ENCODE peak calls at places on chromosomes 7 and 10, in five cellular contexts. One of them, this sample, is unnamed.

GRCh38 chr10:75234683-75235374 is 928 bp downstream of the COMTD1 start:
- DNase-seq in transverse colon: peak; percentile 69
- DNase-seq in PC-9: peak; percentile 19
- DNase-seq in NT2/D1: no peak
- DNase-seq in cardiac muscle cell: peak; percentile 65
- DNase-seq in this sample: no peak

GRCh38 chr7:42292991-42293521 is 56.0 kb upstream of the GLI3 start:
- DNase-seq in PC-9: no peak
- DNase-seq in cardiac muscle cell: no peak
- DNase-seq in transverse colon: no peak
- DNase-seq in NT2/D1: no peak
- DNase-seq in this sample: no peak

GRCh38 chr10:74824184-74825032 is 2.0 kb upstream of the KAT6B start:
- DNase-seq in NT2/D1: no peak
- DNase-seq in PC-9: no peak
- DNase-seq in transverse colon: peak; percentile 28
- DNase-seq in cardiac muscle cell: peak; percentile 25
- DNase-seq in this sample: no peak

GRCh38 chr7:46566375-46566774 is 645.3 kb upstream of the IGFBP3 start:
- DNase-seq in PC-9: no peak
- DNase-seq in cardiac muscle cell: no peak
- DNase-seq in transverse colon: no peak
- DNase-seq in NT2/D1: no peak
- DNase-seq in this sample: no peak

GRCh38 chr10:118943253-118943652 is 86.3 kb upstream of the NANOS1 start:
- DNase-seq in NT2/D1: no peak
- DNase-seq in transverse colon: no peak
- DNase-seq in PC-9: no peak
- DNase-seq in cardiac muscle cell: no peak
- DNase-seq in this sample: no peak

GRCh38 chr10:75466016-75466415 is 34.6 kb downstream of the LRMDA start:
- DNase-seq in NT2/D1: no peak
- DNase-seq in cardiac muscle cell: peak; percentile 2
- DNase-seq in transverse colon: no peak
- DNase-seq in PC-9: no peak
- DNase-seq in this sample: no peak

GRCh38 chr10:105473170-105473569 is 832.1 kb downstream of the SORCS3 start:
- DNase-seq in PC-9: no peak
- DNase-seq in transverse colon: no peak
- DNase-seq in NT2/D1: no peak
- DNase-seq in cardiac muscle cell: peak; percentile 10
- DNase-seq in this sample: no peak

GRCh38 chr7:138257459-138258193 is 181.4 kb downstream of the AKR1D1 start:
- DNase-seq in cardiac muscle cell: peak; percentile 95
- DNase-seq in PC-9: no peak
- DNase-seq in transverse colon: no peak
- DNase-seq in NT2/D1: no peak
- DNase-seq in this sample: peak; percentile 79

GRCh38 chr10:52443419-52444388 is 129.6 kb downstream of the DKK1 start:
- DNase-seq in PC-9: no peak
- DNase-seq in cardiac muscle cell: no peak
- DNase-seq in transverse colon: no peak
- DNase-seq in NT2/D1: no peak
- DNase-seq in this sample: no peak

GRCh38 chr10:86205761-86206145 is 160.8 kb downstream of the GRID1 start:
- DNase-seq in PC-9: no peak
- DNase-seq in NT2/D1: no peak
- DNase-seq in cardiac muscle cell: no peak
- DNase-seq in transverse colon: no peak
- DNase-seq in this sample: no peak

GRCh38 chr10:69976795-69977546 is 75.7 kb upstream of the MACROH2A2 start:
- DNase-seq in cardiac muscle cell: no peak
- DNase-seq in PC-9: no peak
- DNase-seq in transverse colon: no peak
- DNase-seq in NT2/D1: no peak
- DNase-seq in this sample: no peak

GRCh38 chr7:31102151-31102972 is 50.3 kb downstream of the ADCYAP1R1 start:
- DNase-seq in NT2/D1: no peak
- DNase-seq in cardiac muscle cell: no peak
- DNase-seq in PC-9: no peak
- DNase-seq in transverse colon: no peak
- DNase-seq in this sample: peak; percentile 8

GRCh38 chr10:129110780-129111179 is 356.3 kb upstream of the MGMT start:
- DNase-seq in transverse colon: no peak
- DNase-seq in cardiac muscle cell: no peak
- DNase-seq in NT2/D1: no peak
- DNase-seq in PC-9: no peak
- DNase-seq in this sample: no peak

GRCh38 chr10:76202777-76203176 is 771.4 kb downstream of the LRMDA start:
- DNase-seq in NT2/D1: no peak
- DNase-seq in transverse colon: no peak
- DNase-seq in PC-9: no peak
- DNase-seq in cardiac muscle cell: no peak
- DNase-seq in this sample: no peak

GRCh38 chr7:127682140-127682539 is 30.1 kb downstream of the SND1 start:
- DNase-seq in transverse colon: no peak
- DNase-seq in cardiac muscle cell: no peak
- DNase-seq in NT2/D1: no peak
- DNase-seq in PC-9: no peak
- DNase-seq in this sample: no peak

GRCh38 chr7:3149961-3150516 is 106.4 kb upstream of the CARD11 start:
- DNase-seq in NT2/D1: no peak
- DNase-seq in transverse colon: no peak
- DNase-seq in cardiac muscle cell: no peak
- DNase-seq in PC-9: no peak
- DNase-seq in this sample: no peak

GRCh38 chr10:35611750-35612149 is 6.6 kb downstream of the GJD4 start:
- DNase-seq in cardiac muscle cell: no peak
- DNase-seq in transverse colon: no peak
- DNase-seq in NT2/D1: no peak
- DNase-seq in PC-9: no peak
- DNase-seq in this sample: peak; percentile 27

GRCh38 chr7:145848691-145849090 is 267.9 kb upstream of the CNTNAP2 start:
- DNase-seq in NT2/D1: peak; percentile 40
- DNase-seq in cardiac muscle cell: peak; percentile 63
- DNase-seq in PC-9: peak; percentile 13
- DNase-seq in transverse colon: no peak
- DNase-seq in this sample: peak; percentile 30

GRCh38 chr10:49123981-49124920 is 8.9 kb upstream of the VSTM4 start:
- DNase-seq in PC-9: no peak
- DNase-seq in cardiac muscle cell: no peak
- DNase-seq in NT2/D1: no peak
- DNase-seq in transverse colon: no peak
- DNase-seq in this sample: no peak

GRCh38 chr7:17986826-17987225 is 40.8 kb downstream of the PRPS1L1 start:
- DNase-seq in NT2/D1: no peak
- DNase-seq in transverse colon: no peak
- DNase-seq in cardiac muscle cell: no peak
- DNase-seq in PC-9: no peak
- DNase-seq in this sample: no peak

DNA sequence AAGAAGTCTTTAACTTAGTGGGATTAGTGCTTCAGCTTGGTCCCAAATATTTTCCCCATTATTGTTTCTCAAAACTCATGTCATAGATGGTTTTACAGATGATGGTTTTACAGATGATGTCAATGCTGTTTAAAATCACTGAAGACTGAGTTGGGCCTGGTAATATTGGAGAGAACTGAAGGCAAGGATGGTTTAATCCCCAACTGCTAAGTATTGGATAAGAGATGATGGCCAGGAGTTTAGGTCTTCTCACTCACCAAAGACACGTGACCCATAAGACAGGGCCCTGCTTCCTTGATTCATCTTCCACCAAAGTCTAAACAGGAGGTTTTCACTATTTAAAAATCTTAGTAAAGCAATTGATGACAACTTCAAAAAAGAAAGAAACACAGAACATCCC is 56.3 kb downstream of the VWA2 start:
- DNase-seq in PC-9: no peak
- DNase-seq in cardiac muscle cell: no peak
- DNase-seq in NT2/D1: no peak
- DNase-seq in transverse colon: no peak
- DNase-seq in this sample: no peak
- H3K36me3 ChIP-seq in PC-9: no peaks in the 10 kb centered on the region
- H3K36me3 ChIP-seq in cardiac muscle cell: no peaks in the 10 kb centered on the region
- H3K36me3 ChIP-seq in NT2/D1: peaks cover 44% of the 10 kb centered on the region
- H3K36me3 ChIP-seq in transverse colon: peaks cover 24% of the 10 kb centered on the region
- H3K36me3 ChIP-seq in this sample: no peaks in the 10 kb centered on the region

DNA sequence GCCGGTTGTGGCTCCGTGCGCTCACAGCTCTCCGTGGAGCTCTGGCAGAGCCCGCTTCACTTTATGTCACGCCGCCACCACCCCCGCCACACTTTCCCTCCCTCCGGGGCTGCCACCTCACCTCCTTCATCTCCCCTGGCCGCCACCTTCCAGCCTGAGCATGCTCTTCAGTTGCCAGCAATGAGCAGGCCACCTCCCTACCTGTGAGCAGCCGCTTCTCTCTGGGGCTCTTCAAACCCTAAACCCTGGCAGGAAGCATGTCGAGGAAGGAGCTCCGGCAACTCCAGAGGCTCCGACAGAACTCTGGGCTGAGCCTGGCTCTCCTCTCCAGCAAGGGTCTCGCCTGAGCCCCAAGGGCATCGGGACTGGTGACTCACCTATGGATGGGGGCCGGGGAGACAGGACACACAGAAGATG is 36.7 kb downstream of the GBX1 start:
- DNase-seq in transverse colon: no peak
- DNase-seq in cardiac muscle cell: no peak
- DNase-seq in PC-9: no peak
- DNase-seq in NT2/D1: no peak
- DNase-seq in this sample: no peak
- H3K36me3 ChIP-seq in transverse colon: peaks cover 20% of the 10 kb centered on the region
- H3K36me3 ChIP-seq in cardiac muscle cell: peaks cover 20% of the 10 kb centered on the region
- H3K36me3 ChIP-seq in PC-9: no peaks in the 10 kb centered on the region
- H3K36me3 ChIP-seq in NT2/D1: peaks cover 89% of the 10 kb centered on the region
- H3K36me3 ChIP-seq in this sample: no peaks in the 10 kb centered on the region

GRCh38 chr10:21627331-21627730 is 93.3 kb downstream of the MLLT10 start:
- DNase-seq in transverse colon: no peak
- DNase-seq in cardiac muscle cell: no peak
- DNase-seq in NT2/D1: no peak
- DNase-seq in PC-9: no peak
- DNase-seq in this sample: no peak
- H3K36me3 ChIP-seq in transverse colon: peaks cover 6% of the 10 kb centered on the region
- H3K36me3 ChIP-seq in cardiac muscle cell: no peaks in the 10 kb centered on the region
- H3K36me3 ChIP-seq in NT2/D1: peaks cover 39% of the 10 kb centered on the region
- H3K36me3 ChIP-seq in PC-9: no peaks in the 10 kb centered on the region
- H3K36me3 ChIP-seq in this sample: no peaks in the 10 kb centered on the region

GRCh38 chr10:96772239-96772638 is 51.9 kb upstream of the PIK3AP1 start:
- DNase-seq in transverse colon: no peak
- DNase-seq in PC-9: no peak
- DNase-seq in NT2/D1: no peak
- DNase-seq in cardiac muscle cell: no peak
- DNase-seq in this sample: no peak

GRCh38 chr10:96765406-96766240 is 45.3 kb upstream of the PIK3AP1 start:
- DNase-seq in transverse colon: peak; percentile 86
- DNase-seq in PC-9: peak; percentile 49
- DNase-seq in cardiac muscle cell: peak; percentile 61
- DNase-seq in NT2/D1: peak; percentile 1
- DNase-seq in this sample: peak; percentile 86

GRCh38 chr10:96768136-96768535 is 47.8 kb upstream of the PIK3AP1 start:
- DNase-seq in cardiac muscle cell: no peak
- DNase-seq in transverse colon: peak; percentile 50
- DNase-seq in NT2/D1: no peak
- DNase-seq in PC-9: no peak
- DNase-seq in this sample: no peak

GRCh38 chr10:96767611-96768010 is 47.3 kb upstream of the PIK3AP1 start:
- DNase-seq in cardiac muscle cell: no peak
- DNase-seq in transverse colon: no peak
- DNase-seq in PC-9: no peak
- DNase-seq in NT2/D1: no peak
- DNase-seq in this sample: no peak

GRCh38 chr10:96770987-96771386 is 50.7 kb upstream of the PIK3AP1 start:
- DNase-seq in NT2/D1: no peak
- DNase-seq in cardiac muscle cell: no peak
- DNase-seq in PC-9: no peak
- DNase-seq in transverse colon: no peak
- DNase-seq in this sample: no peak
- H3K36me3 ChIP-seq in NT2/D1: no peaks in the 10 kb centered on the region
- H3K36me3 ChIP-seq in cardiac muscle cell: no peaks in the 10 kb centered on the region
- H3K36me3 ChIP-seq in PC-9: no peaks in the 10 kb centered on the region
- H3K36me3 ChIP-seq in transverse colon: no peaks in the 10 kb centered on the region
- H3K36me3 ChIP-seq in this sample: no peaks in the 10 kb centered on the region

This sample was measured in Caco-2.